ENCODE peak calls at places on chromosome X, in nine cellular contexts. C is activated CD4-positive, CD25-positive, alpha-beta regulatory T cell treated with anti-CD3 and anti-CD28 coated beads, Interleukin-2, amount 50 U/mL, for 72 hours; Y is SHP77 treated with DMSO at 0.1 percent for 48 hours; A is germinal center; S is astrocyte; E is stimulated activated CD4-positive, alpha-beta T cell treated with anti-CD3 and anti-CD28 coated beads, Interleukin-12 subunit alpha, Interleukin-12 subunit beta, amount 100 ng/mL, for 48 hours; O is iPS-NIHi11; M is natural killer cell treated with Interleukin-12 subunit alpha and Interleukin-12 subunit beta and Interleukin-15 and Interleukin-18, amount 100 ng/mL, for 72 hours; W is skeletal muscle cell. I is an unnamed sample.

GRCh38 chrX:104330966-104331365 is 76.2 kb upstream of the ESX1 start:
- DNase-seq in W (peak), S (peak), M (no peak), A (no peak), E (no peak), C (no peak), O (no peak), Y (no peak), I (no peak)

GRCh38 chrX:127129510-127129909 is 310.0 kb downstream of the PRR32 start:
- DNase-seq in E (no peak), A (no peak), O (no peak), M (no peak), S (no peak), C (no peak), W (no peak), Y (no peak), I (no peak)

GRCh38 chrX:51053741-51054140 is 143.2 kb downstream of the BMP15 start:
- DNase-seq in Y (no peak), A (no peak), S (no peak), O (no peak), C (no peak), E (no peak), M (no peak), W (no peak), I (no peak)

GRCh38 chrX:123493857-123494256 is 239.0 kb downstream of the THOC2 start:
- DNase-seq in C (no peak), O (no peak), A (no peak), S (no peak), Y (no peak), W (no peak), E (no peak), M (no peak), I (no peak)

GRCh38 chrX:107447642-107448041 is 1.8 kb upstream of the FRMPD3 start:
- DNase-seq in W (no peak), E (no peak), M (no peak), Y (no peak), A (no peak), O (no peak), C (no peak), S (no peak), I (no peak)

GRCh38 chrX:39730671-39731389 is 366.9 kb downstream of the BCOR start:
- DNase-seq in S (peak), M (no peak), A (peak), E (peak), O (peak), W (peak), C (peak), Y (peak), I (peak)

GRCh38 chrX:47683171-47684145 is 24.5 kb upstream of the UXT start:
- DNase-seq in A (no peak), W (no peak), O (no peak), E (no peak), C (no peak), M (no peak), Y (no peak), S (no peak), I (no peak)

GRCh38 chrX:119156241-119156640 is 28.6 kb upstream of the KIAA1210 start:
- DNase-seq in Y (no peak), O (no peak), A (no peak), E (no peak), C (no peak), S (no peak), M (no peak), W (no peak), I (no peak)

GRCh38 chrX:128425546-128425945 is 373.3 kb upstream of the ACTRT1 start:
- DNase-seq in W (no peak), C (no peak), S (no peak), O (no peak), Y (no peak), A (no peak), E (no peak), M (no peak), I (no peak)

GRCh38 chrX:115266300-115266699 is 23.2 kb upstream of the LUZP4 start:
- DNase-seq in O (no peak), A (no peak), W (no peak), M (no peak), E (no peak), S (no peak), C (no peak), Y (no peak), I (peak)

GRCh38 chrX:106898462-106898861 is 4.7 kb downstream of the RIPPLY1 start:
- DNase-seq in S (peak), M (no peak), A (peak), O (peak), Y (peak), E (no peak), W (no peak), C (no peak), I (peak)

GRCh38 chrX:129524250-129524850 is 1.1 kb upstream of the SMARCA1 start:
- DNase-seq in C (no peak), W (no peak), E (no peak), O (no peak), M (no peak), Y (no peak), A (no peak), S (no peak), I (no peak)

GRCh38 chrX:16278927-16279326 is 111.6 kb downstream of the MAGEB17 start:
- DNase-seq in Y (no peak), W (no peak), O (no peak), M (no peak), S (no peak), E (no peak), C (no peak), A (no peak), I (no peak)

GRCh38 chrX:106899841-106900240 is 3.3 kb downstream of the RIPPLY1 start:
- DNase-seq in C (no peak), S (no peak), W (no peak), O (no peak), A (no peak), E (no peak), Y (no peak), M (no peak), I (no peak)

GRCh38 chrX:3493605-3494004 is 147.2 kb upstream of the MXRA5 start:
- DNase-seq in Y (no peak), E (no peak), O (no peak), A (no peak), M (no peak), W (no peak), C (no peak), S (no peak), I (no peak)

GRCh38 chrX:154657226-154657805 is 3.9 kb upstream of the CTAG2 start:
- DNase-seq in C (no peak), M (no peak), E (no peak), A (no peak), O (no peak), Y (no peak), S (no peak), W (no peak), I (no peak)

GRCh38 chrX:41491267-41492004 is 44.3 kb downstream of the NYX start:
- DNase-seq in A (no peak), Y (no peak), E (no peak), S (peak), W (peak), C (no peak), M (no peak), O (peak), I (no peak)

GRCh38 chrX:72576161-72576896 is 3.7 kb upstream of the HDAC8 start:
- DNase-seq in O (no peak), C (no peak), M (no peak), E (no peak), W (peak), A (no peak), Y (no peak), S (peak), I (no peak)

GRCh38 chrX:18075603-18076002 is 145.1 kb downstream of the BEND2 start:
- DNase-seq in S (no peak), Y (peak), W (no peak), M (no peak), C (no peak), E (no peak), A (no peak), O (no peak), I (no peak)

GRCh38 chrX:135327299-135327698 is 18.0 kb downstream of the ETDC start:
- DNase-seq in W (peak), S (peak), A (no peak), O (no peak), C (no peak), Y (no peak), M (no peak), E (no peak), I (peak)

GRCh38 chrX:13533726-13534125 is 35.7 kb upstream of the EGFL6 start:
- DNase-seq in W (peak), M (no peak), O (no peak), Y (no peak), C (no peak), S (peak), E (no peak), A (no peak), I (no peak)

GRCh38 chrX:12065251-12065650 is 73.0 kb upstream of the FRMPD4 start:
- DNase-seq in O (peak), E (no peak), S (peak), C (no peak), M (no peak), Y (no peak), W (no peak), A (no peak), I (no peak)

GRCh38 chrX:106889468-106889867 is 13.7 kb downstream of the RIPPLY1 start:
- DNase-seq in S (no peak), E (no peak), A (no peak), M (no peak), O (no peak), Y (no peak), C (no peak), W (no peak), I (no peak)

GRCh38 chrX:13473666-13474516 is 95.5 kb upstream of the EGFL6 start:
- DNase-seq in A (peak), C (no peak), S (no peak), Y (no peak), W (no peak), O (no peak), E (no peak), M (no peak), I (no peak)